ENCODE peak calls at places on chromosomes 6 and 20, in eight cellular contexts. One of them, this sample, is unnamed.

GRCh38 chr20:44231193-44231592 is 15.9 kb upstream of the GDAP1L1 start:
- DNase-seq in stimulated activated CD4-positive, alpha-beta T cell treated with anti-CD3 and anti-CD28 coated beads, Interleukin-4, amount 100 ng/mL, for 24 hours: no peak
- DNase-seq in NCI-H2171 treated with DMSO at 0.1 percent for 48 hours: no peak
- DNase-seq in cardiac fibroblast: no peak
- DNase-seq in hepatocyte: no peak
- DNase-seq in kidney epithelial cell: no peak
- DNase-seq in IMR-90: no peak
- DNase-seq in fibroblast of mammary gland: peak; percentile 26
- DNase-seq in this sample: no peak

GRCh38 chr20:59586613-59587012 is 17.7 kb upstream of the PHACTR3 start:
- DNase-seq in stimulated activated CD4-positive, alpha-beta T cell treated with anti-CD3 and anti-CD28 coated beads, Interleukin-4, amount 100 ng/mL, for 24 hours: no peak
- DNase-seq in NCI-H2171 treated with DMSO at 0.1 percent for 48 hours: no peak
- DNase-seq in cardiac fibroblast: no peak
- DNase-seq in hepatocyte: no peak
- DNase-seq in kidney epithelial cell: no peak
- DNase-seq in IMR-90: no peak
- DNase-seq in fibroblast of mammary gland: no peak
- DNase-seq in this sample: no peak

GRCh38 chr6:39137235-39137634 is 22.2 kb upstream of the SAYSD1 start:
- DNase-seq in stimulated activated CD4-positive, alpha-beta T cell treated with anti-CD3 and anti-CD28 coated beads, Interleukin-4, amount 100 ng/mL, for 24 hours: peak; percentile 39
- DNase-seq in NCI-H2171 treated with DMSO at 0.1 percent for 48 hours: no peak
- DNase-seq in cardiac fibroblast: peak; percentile 43
- DNase-seq in hepatocyte: peak; percentile 81
- DNase-seq in kidney epithelial cell: peak; percentile 9
- DNase-seq in IMR-90: peak; percentile 41
- DNase-seq in fibroblast of mammary gland: peak; percentile 41
- DNase-seq in this sample: peak; percentile 91

GRCh38 chr6:76072562-76072961 is at the start of gene IMPG1:
- DNase-seq in stimulated activated CD4-positive, alpha-beta T cell treated with anti-CD3 and anti-CD28 coated beads, Interleukin-4, amount 100 ng/mL, for 24 hours: no peak
- DNase-seq in NCI-H2171 treated with DMSO at 0.1 percent for 48 hours: peak; percentile 24
- DNase-seq in cardiac fibroblast: no peak
- DNase-seq in hepatocyte: no peak
- DNase-seq in kidney epithelial cell: no peak
- DNase-seq in IMR-90: no peak
- DNase-seq in fibroblast of mammary gland: no peak
- DNase-seq in this sample: no peak

GRCh38 chr20:709864-710761 is 34.5 kb upstream of the SCRT2 start:
- DNase-seq in stimulated activated CD4-positive, alpha-beta T cell treated with anti-CD3 and anti-CD28 coated beads, Interleukin-4, amount 100 ng/mL, for 24 hours: no peak
- DNase-seq in NCI-H2171 treated with DMSO at 0.1 percent for 48 hours: peak; percentile 82
- DNase-seq in cardiac fibroblast: no peak
- DNase-seq in hepatocyte: no peak
- DNase-seq in kidney epithelial cell: no peak
- DNase-seq in IMR-90: no peak
- DNase-seq in fibroblast of mammary gland: no peak
- DNase-seq in this sample: peak; percentile 77

GRCh38 chr20:36121981-36122930 is 32.3 kb upstream of the EPB41L1 start:
- DNase-seq in stimulated activated CD4-positive, alpha-beta T cell treated with anti-CD3 and anti-CD28 coated beads, Interleukin-4, amount 100 ng/mL, for 24 hours: no peak
- DNase-seq in NCI-H2171 treated with DMSO at 0.1 percent for 48 hours: no peak
- DNase-seq in cardiac fibroblast: no peak
- DNase-seq in hepatocyte: peak; percentile 56
- DNase-seq in kidney epithelial cell: no peak
- DNase-seq in IMR-90: no peak
- DNase-seq in fibroblast of mammary gland: no peak
- DNase-seq in this sample: peak; percentile 56

GRCh38 chr6:14922306-14922705 is 323.6 kb upstream of the JARID2 start:
- DNase-seq in stimulated activated CD4-positive, alpha-beta T cell treated with anti-CD3 and anti-CD28 coated beads, Interleukin-4, amount 100 ng/mL, for 24 hours: no peak
- DNase-seq in NCI-H2171 treated with DMSO at 0.1 percent for 48 hours: no peak
- DNase-seq in cardiac fibroblast: no peak
- DNase-seq in hepatocyte: no peak
- DNase-seq in kidney epithelial cell: no peak
- DNase-seq in IMR-90: no peak
- DNase-seq in fibroblast of mammary gland: no peak
- DNase-seq in this sample: peak; percentile 58

GRCh38 chr20:23362392-23363256 is 642 bp downstream of the GZF1 start:
- DNase-seq in stimulated activated CD4-positive, alpha-beta T cell treated with anti-CD3 and anti-CD28 coated beads, Interleukin-4, amount 100 ng/mL, for 24 hours: peak; percentile 24
- DNase-seq in NCI-H2171 treated with DMSO at 0.1 percent for 48 hours: no peak
- DNase-seq in cardiac fibroblast: peak; percentile 40
- DNase-seq in hepatocyte: peak; percentile 65
- DNase-seq in kidney epithelial cell: no peak
- DNase-seq in IMR-90: peak; percentile 28
- DNase-seq in fibroblast of mammary gland: no peak
- DNase-seq in this sample: no peak

GRCh38 chr20:33392016-33392415 is 9.3 kb downstream of the CDK5RAP1 start:
- DNase-seq in stimulated activated CD4-positive, alpha-beta T cell treated with anti-CD3 and anti-CD28 coated beads, Interleukin-4, amount 100 ng/mL, for 24 hours: no peak
- DNase-seq in NCI-H2171 treated with DMSO at 0.1 percent for 48 hours: peak; percentile 95
- DNase-seq in cardiac fibroblast: peak; percentile 67
- DNase-seq in hepatocyte: peak; percentile 44
- DNase-seq in kidney epithelial cell: no peak
- DNase-seq in IMR-90: peak; percentile 55
- DNase-seq in fibroblast of mammary gland: peak; percentile 80
- DNase-seq in this sample: peak; percentile 49

GRCh38 chr20:45427236-45428149 is 11.6 kb downstream of the PIGT start:
- DNase-seq in stimulated activated CD4-positive, alpha-beta T cell treated with anti-CD3 and anti-CD28 coated beads, Interleukin-4, amount 100 ng/mL, for 24 hours: no peak
- DNase-seq in NCI-H2171 treated with DMSO at 0.1 percent for 48 hours: no peak
- DNase-seq in cardiac fibroblast: no peak
- DNase-seq in hepatocyte: peak; percentile 64
- DNase-seq in kidney epithelial cell: no peak
- DNase-seq in IMR-90: no peak
- DNase-seq in fibroblast of mammary gland: peak; percentile 22
- DNase-seq in this sample: peak; percentile 12

GRCh38 chr6:44738652-44739141 is 351.2 kb downstream of the CDC5L start:
- DNase-seq in stimulated activated CD4-positive, alpha-beta T cell treated with anti-CD3 and anti-CD28 coated beads, Interleukin-4, amount 100 ng/mL, for 24 hours: no peak
- DNase-seq in NCI-H2171 treated with DMSO at 0.1 percent for 48 hours: peak; percentile 5
- DNase-seq in cardiac fibroblast: peak; percentile 88
- DNase-seq in hepatocyte: peak; percentile 80
- DNase-seq in kidney epithelial cell: no peak
- DNase-seq in IMR-90: peak; percentile 16
- DNase-seq in fibroblast of mammary gland: peak; percentile 94
- DNase-seq in this sample: peak; percentile 55

GRCh38 chr20:11716239-11716944 is 201.3 kb upstream of the BTBD3 start:
- DNase-seq in stimulated activated CD4-positive, alpha-beta T cell treated with anti-CD3 and anti-CD28 coated beads, Interleukin-4, amount 100 ng/mL, for 24 hours: no peak
- DNase-seq in NCI-H2171 treated with DMSO at 0.1 percent for 48 hours: peak; percentile 37
- DNase-seq in cardiac fibroblast: peak; percentile 72
- DNase-seq in hepatocyte: peak; percentile 66
- DNase-seq in kidney epithelial cell: peak; percentile 76
- DNase-seq in IMR-90: peak; percentile 90
- DNase-seq in fibroblast of mammary gland: peak; percentile 62
- DNase-seq in this sample: peak; percentile 88

GRCh38 chr6:39228992-39229767 is at the start of gene KCNK5:
- DNase-seq in stimulated activated CD4-positive, alpha-beta T cell treated with anti-CD3 and anti-CD28 coated beads, Interleukin-4, amount 100 ng/mL, for 24 hours: peak; percentile 78
- DNase-seq in NCI-H2171 treated with DMSO at 0.1 percent for 48 hours: peak; percentile 77
- DNase-seq in cardiac fibroblast: peak; percentile 3
- DNase-seq in hepatocyte: peak; percentile 93
- DNase-seq in kidney epithelial cell: no peak
- DNase-seq in IMR-90: peak; percentile 2
- DNase-seq in fibroblast of mammary gland: peak; percentile 45
- DNase-seq in this sample: peak; percentile 95

GRCh38 chr20:35049776-35050352 is 42.7 kb downstream of the TRPC4AP start:
- DNase-seq in stimulated activated CD4-positive, alpha-beta T cell treated with anti-CD3 and anti-CD28 coated beads, Interleukin-4, amount 100 ng/mL, for 24 hours: no peak
- DNase-seq in NCI-H2171 treated with DMSO at 0.1 percent for 48 hours: no peak
- DNase-seq in cardiac fibroblast: peak; percentile 8
- DNase-seq in hepatocyte: no peak
- DNase-seq in kidney epithelial cell: no peak
- DNase-seq in IMR-90: no peak
- DNase-seq in fibroblast of mammary gland: no peak
- DNase-seq in this sample: no peak

GRCh38 chr6:125974214-125974866 is 12.0 kb upstream of the TRMT11 start:
- DNase-seq in stimulated activated CD4-positive, alpha-beta T cell treated with anti-CD3 and anti-CD28 coated beads, Interleukin-4, amount 100 ng/mL, for 24 hours: no peak
- DNase-seq in NCI-H2171 treated with DMSO at 0.1 percent for 48 hours: peak; percentile 62
- DNase-seq in cardiac fibroblast: peak; percentile 83
- DNase-seq in hepatocyte: peak; percentile 60
- DNase-seq in kidney epithelial cell: no peak
- DNase-seq in IMR-90: peak; percentile 68
- DNase-seq in fibroblast of mammary gland: peak; percentile 74
- DNase-seq in this sample: peak; percentile 69

GRCh38 chr6:5259428-5259827 is 1.3 kb downstream of the LYRM4 start:
- DNase-seq in stimulated activated CD4-positive, alpha-beta T cell treated with anti-CD3 and anti-CD28 coated beads, Interleukin-4, amount 100 ng/mL, for 24 hours: no peak
- DNase-seq in NCI-H2171 treated with DMSO at 0.1 percent for 48 hours: no peak
- DNase-seq in cardiac fibroblast: no peak
- DNase-seq in hepatocyte: no peak
- DNase-seq in kidney epithelial cell: no peak
- DNase-seq in IMR-90: no peak
- DNase-seq in fibroblast of mammary gland: no peak
- DNase-seq in this sample: no peak

GRCh38 chr20:47204008-47204745 is 152.3 kb downstream of the ZMYND8 start:
- DNase-seq in stimulated activated CD4-positive, alpha-beta T cell treated with anti-CD3 and anti-CD28 coated beads, Interleukin-4, amount 100 ng/mL, for 24 hours: no peak
- DNase-seq in NCI-H2171 treated with DMSO at 0.1 percent for 48 hours: no peak
- DNase-seq in cardiac fibroblast: peak; percentile 78
- DNase-seq in hepatocyte: no peak
- DNase-seq in kidney epithelial cell: peak; percentile 26
- DNase-seq in IMR-90: peak; percentile 87
- DNase-seq in fibroblast of mammary gland: peak; percentile 74
- DNase-seq in this sample: no peak

GRCh38 chr6:36600564-36601146 is 6.5 kb downstream of the SRSF3 start:
- DNase-seq in stimulated activated CD4-positive, alpha-beta T cell treated with anti-CD3 and anti-CD28 coated beads, Interleukin-4, amount 100 ng/mL, for 24 hours: no peak
- DNase-seq in NCI-H2171 treated with DMSO at 0.1 percent for 48 hours: no peak
- DNase-seq in cardiac fibroblast: no peak
- DNase-seq in hepatocyte: no peak
- DNase-seq in kidney epithelial cell: no peak
- DNase-seq in IMR-90: no peak
- DNase-seq in fibroblast of mammary gland: no peak
- DNase-seq in this sample: no peak

GRCh38 chr6:1724616-1725015 is 114.9 kb downstream of the FOXC1 start:
- DNase-seq in stimulated activated CD4-positive, alpha-beta T cell treated with anti-CD3 and anti-CD28 coated beads, Interleukin-4, amount 100 ng/mL, for 24 hours: no peak
- DNase-seq in NCI-H2171 treated with DMSO at 0.1 percent for 48 hours: no peak
- DNase-seq in cardiac fibroblast: peak; percentile 18
- DNase-seq in hepatocyte: peak; percentile 25
- DNase-seq in kidney epithelial cell: no peak
- DNase-seq in IMR-90: no peak
- DNase-seq in fibroblast of mammary gland: no peak
- DNase-seq in this sample: no peak

GRCh38 chr20:29299811-29300578 is 1957.5 kb upstream of the DEFB115 start:
- DNase-seq in stimulated activated CD4-positive, alpha-beta T cell treated with anti-CD3 and anti-CD28 coated beads, Interleukin-4, amount 100 ng/mL, for 24 hours: no peak
- DNase-seq in NCI-H2171 treated with DMSO at 0.1 percent for 48 hours: no peak
- DNase-seq in cardiac fibroblast: no peak
- DNase-seq in hepatocyte: no peak
- DNase-seq in kidney epithelial cell: no peak
- DNase-seq in IMR-90: no peak
- DNase-seq in fibroblast of mammary gland: no peak
- DNase-seq in this sample: no peak

GRCh38 chr6:170307080-170307545 is 555 bp downstream of the FAM120B start:
- DNase-seq in stimulated activated CD4-positive, alpha-beta T cell treated with anti-CD3 and anti-CD28 coated beads, Interleukin-4, amount 100 ng/mL, for 24 hours: no peak
- DNase-seq in NCI-H2171 treated with DMSO at 0.1 percent for 48 hours: no peak
- DNase-seq in cardiac fibroblast: no peak
- DNase-seq in hepatocyte: no peak
- DNase-seq in kidney epithelial cell: no peak
- DNase-seq in IMR-90: no peak
- DNase-seq in fibroblast of mammary gland: no peak
- DNase-seq in this sample: no peak

GRCh38 chr6:70411542-70411941 is 1.8 kb upstream of the FAM135A start:
- DNase-seq in stimulated activated CD4-positive, alpha-beta T cell treated with anti-CD3 and anti-CD28 coated beads, Interleukin-4, amount 100 ng/mL, for 24 hours: no peak
- DNase-seq in NCI-H2171 treated with DMSO at 0.1 percent for 48 hours: no peak
- DNase-seq in cardiac fibroblast: no peak
- DNase-seq in hepatocyte: no peak
- DNase-seq in kidney epithelial cell: no peak
- DNase-seq in IMR-90: no peak
- DNase-seq in fibroblast of mammary gland: no peak
- DNase-seq in this sample: no peak

GRCh38 chr6:3208096-3208774 is 19.2 kb downstream of the TUBB2B start:
- DNase-seq in stimulated activated CD4-positive, alpha-beta T cell treated with anti-CD3 and anti-CD28 coated beads, Interleukin-4, amount 100 ng/mL, for 24 hours: no peak
- DNase-seq in NCI-H2171 treated with DMSO at 0.1 percent for 48 hours: peak; percentile 32
- DNase-seq in cardiac fibroblast: peak; percentile 73
- DNase-seq in hepatocyte: peak; percentile 35
- DNase-seq in kidney epithelial cell: no peak
- DNase-seq in IMR-90: peak; percentile 95
- DNase-seq in fibroblast of mammary gland: peak; percentile 95
- DNase-seq in this sample: no peak